ENCODE peak calls at places on chromosomes 4 and X, in four cellular contexts. R is IMR-90, Y is mesendoderm, T is neural progenitor cell. V is an unnamed sample.

GRCh38 chr4:77599378-77599777 is 6.2 kb upstream of the CXCL13 start:
- DNase-seq in T (peak; percentile 34), R (peak; percentile 41), Y (peak; percentile 66), V (peak; percentile 72)

GRCh38 chrX:118779581-118779980 is 44.0 kb upstream of the ZCCHC12 start:
- DNase-seq in Y (no peak), T (no peak), R (no peak), V (no peak)

GRCh38 chr4:160498211-160498610 is 1395.3 kb downstream of the RAPGEF2 start:
- DNase-seq in T (no peak), Y (no peak), R (no peak), V (no peak)

GRCh38 chr4:13126976-13127910 is 356.9 kb downstream of the RAB28 start:
- DNase-seq in T (no peak), R (no peak), Y (no peak), V (no peak)

GRCh38 chrX:39749728-39750127 is 348.0 kb downstream of the BCOR start:
- DNase-seq in Y (peak; percentile 53), R (no peak), T (no peak), V (no peak)

GRCh38 chrX:20224814-20225487 is 41.8 kb downstream of the RPS6KA3 start:
- DNase-seq in R (peak; percentile 56), Y (peak; percentile 44), T (no peak), V (no peak)

GRCh38 chrX:9710332-9710731 is 55.3 kb downstream of the GPR143 start:
- DNase-seq in Y (no peak), T (no peak), R (no peak), V (no peak)

GRCh38 chr4:8905773-8906667 is 34.4 kb upstream of the HMX1 start:
- DNase-seq in Y (no peak), R (no peak), T (no peak), V (peak; percentile 28)

GRCh38 chr4:135533053-135533452 is 1331.5 kb upstream of the PABPC4L start:
- DNase-seq in R (no peak), Y (no peak), T (no peak), V (no peak)

GRCh38 chrX:15146515-15146914 is 123.4 kb downstream of the ASB9 start:
- DNase-seq in R (no peak), Y (peak; percentile 22), T (peak; percentile 39), V (peak; percentile 80)

GRCh38 chrX:38293741-38294140 is 33.6 kb downstream of the RPGR start:
- DNase-seq in R (no peak), Y (peak; percentile 30), T (no peak), V (no peak)

GRCh38 chr4:144646523-144647094 is 653 bp downstream of the HHIP start:
- DNase-seq in R (no peak), Y (peak; percentile 38), T (peak; percentile 58), V (peak; percentile 68)

GRCh38 chr4:112563431-112564200 is 47.6 kb upstream of the NEUROG2 start:
- DNase-seq in Y (no peak), R (no peak), T (no peak), V (no peak)

GRCh38 chrX:129540068-129540653 is at the start of gene OCRL:
- DNase-seq in Y (peak; percentile 75), R (peak; percentile 59), T (peak; percentile 84), V (peak; percentile 89)

GRCh38 chrX:44828008-44828605 is 15.7 kb upstream of the DUSP21 start:
- DNase-seq in T (no peak), Y (no peak), R (peak; percentile 93), V (no peak)

GRCh38 chr4:175758595-175758994 is 53.5 kb downstream of the GPM6A start:
- DNase-seq in R (no peak), Y (no peak), T (no peak), V (no peak)

GRCh38 chr4:168868856-168869201 is 141.2 kb downstream of the CBR4 start:
- DNase-seq in T (no peak), Y (no peak), R (no peak), V (no peak)

GRCh38 chrX:150062292-150063137 is 124.2 kb upstream of the EOLA2 start:
- DNase-seq in T (no peak), R (peak; percentile 69), Y (no peak), V (no peak)

GRCh38 chr4:121705521-121705920 is 8.7 kb upstream of the ANXA5 start:
- DNase-seq in T (no peak), Y (no peak), R (no peak), V (no peak)

GRCh38 chr4:17347445-17347844 is 164.4 kb downstream of the QDPR start:
- DNase-seq in Y (peak; percentile 72), T (peak; percentile 36), R (peak; percentile 19), V (peak; percentile 83)

GRCh38 chrX:22134681-22135080 is 102.6 kb downstream of the PHEX start:
- DNase-seq in Y (peak; percentile 33), T (no peak), R (peak; percentile 86), V (no peak)

GRCh38 chr4:81166431-81166830 is 48.6 kb downstream of the PRKG2 start:
- DNase-seq in R (no peak), T (no peak), Y (no peak), V (no peak)

GRCh38 chr4:10640535-10641159 is 43.9 kb downstream of the CLNK start:
- DNase-seq in T (no peak), R (no peak), Y (no peak), V (no peak)

GRCh38 chrX:13283968-13284914 is 35.6 kb downstream of the ATXN3L start:
- DNase-seq in R (peak; percentile 78), Y (peak; percentile 51), T (peak; percentile 75), V (peak; percentile 60)

DNA sequence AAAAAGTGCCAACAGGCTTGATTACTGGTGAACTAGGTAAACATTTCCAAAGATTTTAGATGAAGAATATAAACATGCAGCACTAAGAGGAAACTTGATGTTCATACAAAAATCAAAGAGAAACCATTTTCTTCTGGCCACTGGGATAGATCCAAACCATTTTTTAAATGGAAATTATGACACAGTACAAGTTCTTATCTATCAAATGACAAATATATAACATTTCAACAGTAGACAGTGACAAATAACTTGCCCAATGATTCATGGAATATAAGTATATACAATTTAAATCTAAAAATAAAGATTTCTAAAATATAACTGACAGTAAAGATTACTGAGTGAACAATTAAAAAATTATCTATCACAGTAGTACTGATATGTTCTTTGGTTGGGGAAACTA is 151.1 kb downstream of the CDS1 start:
- DNase-seq in R (no peak), T (no peak), Y (no peak), V (no peak)
- H3K36me3 ChIP-seq in R (peaks cover 23% of the 10 kb centered on the region), T (peaks cover 4% of the 10 kb centered on the region), Y (no peaks in the 10 kb centered on the region), V (peaks cover 76% of the 10 kb centered on the region)

GRCh38 chr4:6943870-6944195 is 34.2 kb downstream of the TBC1D14 start:
- DNase-seq in R (no peak), Y (no peak), T (no peak), V (no peak)

GRCh38 chr4:6944311-6945051 is 34.9 kb downstream of the TBC1D14 start:
- DNase-seq in Y (no peak), T (no peak), R (no peak), V (peak; percentile 64)

GRCh38 chr4:6943012-6943869 is 33.6 kb downstream of the TBC1D14 start:
- DNase-seq in Y (peak; percentile 65), T (peak; percentile 41), R (no peak), V (peak; percentile 76)

GRCh38 chr4:6946497-6946896 is 36.9 kb downstream of the TBC1D14 start:
- DNase-seq in R (no peak), Y (no peak), T (no peak), V (no peak)

GRCh38 chr4:6945052-6945409 is 35.4 kb downstream of the TBC1D14 start:
- DNase-seq in Y (no peak), R (no peak), T (peak; percentile 43), V (no peak)
- H3K9ac ChIP-seq in Y (no peak overlapping the region), R (no peak overlapping the region), T (no peak overlapping the region), V (no peak overlapping the region)

DNA sequence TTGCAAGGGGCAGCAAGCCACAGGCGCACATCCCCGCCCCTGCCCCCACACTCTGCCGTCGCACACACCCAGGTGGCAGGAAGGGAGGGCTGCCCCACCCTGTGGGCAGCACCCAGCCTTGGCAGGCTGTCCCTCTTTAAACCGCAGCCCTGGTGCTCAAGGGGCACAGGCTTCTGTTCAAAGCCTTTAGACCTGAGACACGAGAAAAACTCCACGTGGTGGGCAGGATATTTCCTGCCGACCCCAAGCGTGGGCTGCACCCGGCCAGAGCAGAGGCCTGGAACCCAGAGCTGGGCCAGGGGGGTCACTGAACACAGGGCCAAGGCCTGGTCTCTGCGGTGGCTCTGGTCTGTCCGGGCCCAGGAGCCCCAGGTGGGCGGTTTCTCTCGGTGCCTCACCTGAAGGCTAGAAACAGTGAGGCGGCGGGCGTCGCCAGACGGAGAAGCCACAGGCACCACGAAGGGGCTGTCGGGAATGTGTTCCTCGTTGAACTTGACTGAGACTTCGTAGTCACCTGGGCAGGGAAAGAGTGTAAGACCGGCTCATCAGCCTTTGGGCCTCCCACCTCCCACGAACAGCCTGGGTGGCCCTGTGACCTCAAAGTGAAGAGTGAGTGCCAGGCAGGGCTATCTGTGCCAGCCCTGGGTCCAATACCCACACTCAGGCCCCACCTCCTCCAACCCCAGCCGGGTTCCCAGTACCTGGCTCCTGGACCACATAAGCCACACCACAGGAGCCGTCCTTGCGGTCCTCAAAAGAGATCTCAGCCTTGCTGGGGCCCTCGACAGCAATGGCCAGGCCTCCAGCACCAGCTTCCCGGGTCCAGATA is 23.0 kb downstream of the FLNA start:
- DNase-seq in T (no peak), R (no peak), Y (peak; percentile 0), V (no peak)
- H3K36me3 ChIP-seq in T (no peaks in the 10 kb centered on the region), R (peaks cover 83% of the 10 kb centered on the region), Y (peaks cover 18% of the 10 kb centered on the region), V (peaks cover 59% of the 10 kb centered on the region)

DNA sequence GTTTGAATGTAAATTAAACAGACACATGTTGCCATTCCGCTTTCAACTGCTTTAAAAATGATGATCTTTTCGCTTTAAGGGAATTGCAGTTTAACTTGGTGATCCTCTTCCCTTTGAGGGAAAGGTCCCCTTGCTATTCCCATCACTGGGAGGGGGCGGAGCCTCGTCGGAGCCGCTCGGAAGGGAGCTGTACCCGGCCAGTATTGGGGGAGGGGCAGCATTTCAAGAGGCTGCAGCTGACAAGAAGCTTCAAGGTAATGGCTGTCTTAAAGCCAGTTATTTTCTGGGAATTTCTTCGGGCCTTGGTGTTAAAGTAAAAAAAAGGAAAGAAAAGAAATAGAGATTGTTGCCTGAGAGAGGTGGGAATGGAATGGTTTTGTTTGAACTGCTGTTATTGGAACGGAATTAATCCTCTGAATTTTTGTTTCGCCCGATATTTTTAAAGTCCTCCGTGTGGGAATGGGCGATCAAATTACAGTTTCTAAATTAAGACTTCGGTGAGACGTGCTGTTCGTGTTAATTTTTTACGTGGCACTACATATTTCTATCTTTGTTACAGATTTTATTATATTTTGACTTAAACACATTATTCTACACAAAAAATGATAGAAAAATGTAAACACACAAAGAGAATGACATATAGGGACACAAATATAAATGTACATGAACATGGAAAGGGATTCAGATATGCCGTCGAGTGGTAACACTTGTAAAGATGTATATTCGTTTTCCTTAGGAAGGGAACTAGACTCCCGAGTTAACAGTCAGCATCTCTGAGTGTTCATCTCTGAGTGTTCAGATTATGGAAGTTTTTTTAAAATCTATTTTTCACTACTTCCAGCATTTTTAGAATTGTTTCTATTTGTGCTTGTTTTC is 9.2 kb downstream of the PWWP3B start:
- DNase-seq in Y (peak; percentile 83), R (no peak), T (peak; percentile 83), V (peak; percentile 86)
- H3K9ac ChIP-seq in Y (no peak overlapping the region), R (no peak overlapping the region), T (no peak overlapping the region), V (no peak overlapping the region)

GRCh38 chr4:119501740-119502139 is 126.9 kb downstream of the PDE5A start:
- DNase-seq in T (no peak), Y (no peak), R (no peak), V (no peak)

GRCh38 chr4:119508281-119508680 is 120.3 kb downstream of the PDE5A start:
- DNase-seq in T (no peak), Y (no peak), R (peak; percentile 64), V (no peak)

GRCh38 chr4:119506761-119507160 is 121.8 kb downstream of the PDE5A start:
- DNase-seq in Y (no peak), R (peak; percentile 63), T (no peak), V (no peak)

GRCh38 chr4:119504616-119505015 is 124.0 kb downstream of the PDE5A start:
- DNase-seq in R (no peak), Y (no peak), T (no peak), V (no peak)
- H3K36me3 ChIP-seq in R (peaks cover 64% of the 10 kb centered on the region), Y (no peaks in the 10 kb centered on the region), T (peaks cover 26% of the 10 kb centered on the region), V (peaks cover 54% of the 10 kb centered on the region)